ENCODE peak calls at places on chromosome 6, in five cellular contexts. B is small intestine, E is kidney, O is neural progenitor cell, U is skeletal muscle cell. X is an unnamed sample.
A peak's percentile ranks its signal among the peaks of the same experiment; 100 is the strongest.

GRCh38 chr6:22621028-22621427 is 51.7 kb downstream of the HDGFL1 start:
- DNase-seq in E (no peak), B (no peak), O (no peak), U (no peak), X (no peak)

GRCh38 chr6:151068761-151069312 is 170.9 kb upstream of the AKAP12 start:
- DNase-seq in U (no peak), O (no peak), E (no peak), B (no peak), X (no peak)

GRCh38 chr6:167781066-167781767 is 45.5 kb upstream of the AFDN start:
- DNase-seq in O (no peak), U (no peak), E (no peak), B (no peak), X (no peak)

GRCh38 chr6:57127763-57128162 is 37.8 kb downstream of the ZNF451 start:
- DNase-seq in B (no peak), U (no peak), O (no peak), E (no peak), X (peak; percentile 63)

GRCh38 chr6:73309784-73310502 is 44.1 kb downstream of the DPPA5 start:
- DNase-seq in U (no peak), B (peak; percentile 27), O (peak; percentile 74), E (no peak), X (peak; percentile 27)

GRCh38 chr6:11381801-11382513 is 149.5 kb upstream of the NEDD9 start:
- DNase-seq in O (no peak), U (no peak), E (peak; percentile 68), B (peak; percentile 66), X (no peak)

GRCh38 chr6:161212902-161213301 is 61.0 kb downstream of the AGPAT4 start:
- DNase-seq in O (no peak), B (no peak), U (no peak), E (no peak), X (no peak)

GRCh38 chr6:101393291-101394251 is at the start of gene GRIK2:
- DNase-seq in B (peak; percentile 3), U (no peak), E (peak; percentile 74), O (peak; percentile 86), X (peak; percentile 42)

GRCh38 chr6:157561929-157562810 is 181.2 kb downstream of the ZDHHC14 start:
- DNase-seq in U (no peak), O (no peak), E (no peak), B (peak; percentile 36), X (no peak)

GRCh38 chr6:101083533-101084172 is 202.5 kb upstream of the ASCC3 start:
- DNase-seq in U (peak; percentile 37), B (no peak), O (peak; percentile 3), E (no peak), X (no peak)

GRCh38 chr6:137883400-137883888 is 16.4 kb downstream of the TNFAIP3 start:
- DNase-seq in U (no peak), E (no peak), O (no peak), B (no peak), X (no peak)

GRCh38 chr6:108746411-108746810 is 101.8 kb upstream of the ARMC2 start:
- DNase-seq in B (no peak), O (no peak), E (no peak), U (no peak), X (no peak)

GRCh38 chr6:154995241-154996162 is at the start of gene TIAM2:
- DNase-seq in U (no peak), B (peak; percentile 32), E (peak; percentile 75), O (peak; percentile 87), X (no peak)

GRCh38 chr6:82915666-82916065 is 150.0 kb downstream of the UBE3D start:
- DNase-seq in B (peak; percentile 50), U (no peak), E (no peak), O (no peak), X (no peak)

GRCh38 chr6:163366288-163366687 is 48.2 kb upstream of the QKI start:
- DNase-seq in O (no peak), B (no peak), U (no peak), E (no peak), X (no peak)

DNA sequence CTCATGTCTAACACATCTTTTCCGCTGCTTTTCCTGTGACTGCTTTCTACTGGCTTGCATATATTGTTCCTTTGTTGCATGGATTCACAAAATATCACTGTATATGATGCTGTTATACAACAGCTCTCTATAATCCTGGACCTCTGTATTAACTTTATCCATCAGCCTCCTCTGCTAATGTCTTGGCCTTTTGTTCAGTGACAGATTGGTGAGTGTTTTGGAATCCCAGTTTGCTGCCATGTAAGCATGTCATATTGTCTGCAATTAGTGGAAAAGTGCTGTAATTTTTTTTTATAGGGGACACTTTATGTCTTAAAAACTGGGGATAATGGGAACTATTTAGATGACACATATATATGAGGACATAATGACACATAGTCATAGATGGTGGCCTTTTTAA is 3.0 kb downstream of the RIMS1 start:
- DNase-seq in E (no peak), U (no peak), B (no peak), O (no peak), X (no peak)
- H3K4me3 ChIP-seq in E (no peak overlapping the region), U (no peak overlapping the region), B (no peak overlapping the region), O (no peak overlapping the region), X (no peak overlapping the region)

DNA sequence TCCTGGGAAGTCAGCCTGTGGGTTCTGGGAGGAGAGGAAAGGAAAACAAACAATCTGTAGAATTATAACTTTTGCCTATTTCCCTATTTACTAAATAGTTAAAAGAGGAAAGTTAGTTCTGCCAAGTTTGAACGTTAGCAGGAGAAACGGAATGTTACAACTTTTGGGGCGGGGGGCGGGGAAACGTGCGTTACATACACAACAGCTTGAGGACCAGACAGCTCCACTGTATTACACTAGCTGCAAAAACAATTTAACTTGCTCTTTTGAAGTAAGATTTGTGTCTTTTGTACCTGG is 501 bp upstream of the PRDM1 start:
- DNase-seq in U (no peak), B (no peak), O (no peak), E (no peak), X (no peak)
- H3K4me3 ChIP-seq in U (peak overlapping the region; percentile 62), B (no peak overlapping the region), O (peak overlapping the region; percentile 51), E (peak overlapping the region; percentile 52), X (peak overlapping the region; percentile 41)

DNA sequence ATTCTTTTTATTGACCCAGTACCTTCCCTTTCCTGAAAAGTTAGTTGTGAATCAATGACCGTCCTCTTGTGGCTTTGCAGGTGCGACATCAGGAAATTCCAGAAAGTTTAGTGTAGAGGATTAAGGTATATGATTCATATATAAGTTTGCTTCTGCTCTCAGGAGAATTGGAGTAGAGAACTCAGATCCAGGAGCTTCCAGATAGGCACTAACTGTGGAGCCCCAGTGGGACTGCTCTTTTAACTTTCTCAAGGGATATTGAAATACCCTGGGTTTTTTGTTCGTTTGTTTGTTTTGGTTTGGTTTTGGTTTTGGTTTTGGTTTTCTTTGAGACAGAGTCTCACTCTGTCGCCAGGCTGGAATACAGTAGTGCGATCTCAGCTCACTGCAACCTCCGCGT is 9.5 kb downstream of the TAAR2 start:
- DNase-seq in B (peak; percentile 75), O (no peak), U (no peak), E (no peak), X (no peak)
- H3K4me3 ChIP-seq in B (peak overlapping the region; percentile 53), O (no peak overlapping the region), U (no peak overlapping the region), E (no peak overlapping the region), X (no peak overlapping the region)

GRCh38 chr6:7106215-7106751 is 1.5 kb upstream of the RREB1 start:
- DNase-seq in U (no peak), O (peak; percentile 38), E (no peak), B (peak; percentile 48), X (no peak)
- H3K4me3 ChIP-seq in U (no peak overlapping the region), O (peak overlapping the region; percentile 84), E (peak overlapping the region; percentile 29), B (peak overlapping the region; percentile 93), X (no peak overlapping the region)

DNA sequence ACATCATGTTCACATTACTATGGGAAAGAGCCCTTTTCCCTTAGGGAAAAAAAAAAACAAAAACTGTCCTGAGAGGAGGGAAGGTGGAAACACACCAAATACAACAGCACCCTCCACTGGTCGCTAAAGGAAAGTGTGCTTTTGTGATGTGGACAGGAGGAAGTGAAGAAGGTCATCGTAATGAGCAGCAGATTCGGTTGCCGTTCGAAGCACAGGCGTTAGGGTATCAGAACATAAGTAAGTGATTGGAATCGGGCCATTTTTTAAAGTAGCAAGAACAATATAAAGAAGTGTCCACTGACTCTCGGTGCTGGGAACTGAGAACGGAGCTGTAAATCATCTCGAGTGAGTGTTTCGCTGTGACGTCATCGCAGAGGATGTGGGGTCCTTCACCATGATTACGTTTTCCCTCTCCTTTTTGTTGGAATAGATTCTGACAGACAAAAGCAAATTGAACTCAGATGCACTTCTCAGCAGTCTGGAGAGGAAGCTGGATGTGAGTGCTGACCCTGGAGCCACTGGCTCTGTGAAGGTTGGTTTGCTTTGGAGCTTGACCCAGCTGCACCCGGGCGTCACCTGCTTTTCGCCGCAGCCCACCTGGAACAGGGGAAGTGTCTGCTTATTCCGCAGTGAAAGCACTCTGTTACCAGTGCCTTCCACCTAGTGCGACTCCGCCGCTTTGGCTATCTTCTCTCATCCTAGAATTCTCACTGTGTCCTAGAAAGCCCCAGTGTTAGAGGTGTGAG is 203.6 kb upstream of the GMDS start:
- DNase-seq in O (peak; percentile 82), U (peak; percentile 57), E (no peak), B (peak; percentile 74), X (peak; percentile 29)
- H3K4me3 ChIP-seq in O (peak overlapping the region; percentile 47), U (peak overlapping the region; percentile 22), E (peak overlapping the region; percentile 37), B (no peak overlapping the region), X (no peak overlapping the region)

GRCh38 chr6:46217671-46218131 is 46.9 kb upstream of the ENPP5 start:
- DNase-seq in E (no peak), O (no peak), B (peak; percentile 4), U (no peak), X (no peak)
- H3K4me3 ChIP-seq in E (no peak overlapping the region), O (no peak overlapping the region), B (no peak overlapping the region), U (no peak overlapping the region), X (no peak overlapping the region)

X was measured in prostate gland.